ENCODE peak calls at places on chromosomes 4 and X, in five cellular contexts. One of them, this sample, is unnamed.

GRCh38 chr4:3303840-3304715 is 11.3 kb downstream of the RGS12 start:
- DNase-seq in GM12878: no peak
- DNase-seq in H1: no peak
- DNase-seq in K562: no peak
- DNase-seq in HepG2: no peak
- DNase-seq in this sample: no peak

GRCh38 chrX:44244008-44244407 is 99.5 kb downstream of the EFHC2 start:
- DNase-seq in HepG2: no peak
- DNase-seq in GM12878: no peak
- DNase-seq in H1: no peak
- DNase-seq in K562: peak
- DNase-seq in this sample: peak

GRCh38 chrX:41388543-41388942 is 54.6 kb downstream of the DDX3X start:
- DNase-seq in H1: no peak
- DNase-seq in K562: no peak
- DNase-seq in HepG2: peak
- DNase-seq in GM12878: no peak
- DNase-seq in this sample: no peak

GRCh38 chr4:33923469-33923868 is 2320.8 kb downstream of the ARAP2 start:
- DNase-seq in HepG2: no peak
- DNase-seq in K562: no peak
- DNase-seq in H1: no peak
- DNase-seq in GM12878: no peak
- DNase-seq in this sample: no peak

GRCh38 chrX:26848511-26848910 is 614.6 kb downstream of the PPP4R3C start:
- DNase-seq in K562: no peak
- DNase-seq in HepG2: no peak
- DNase-seq in GM12878: no peak
- DNase-seq in H1: no peak
- DNase-seq in this sample: no peak

GRCh38 chr4:7052923-7053715 is 9.9 kb downstream of the TADA2B start:
- DNase-seq in H1: no peak
- DNase-seq in HepG2: no peak
- DNase-seq in GM12878: no peak
- DNase-seq in K562: no peak
- DNase-seq in this sample: no peak

GRCh38 chr4:53943345-53944085 is 120.9 kb downstream of the CHIC2 start:
- DNase-seq in HepG2: no peak
- DNase-seq in K562: no peak
- DNase-seq in GM12878: no peak
- DNase-seq in H1: no peak
- DNase-seq in this sample: peak

GRCh38 chrX:43225626-43226328 is 430.3 kb upstream of the MAOA start:
- DNase-seq in GM12878: no peak
- DNase-seq in H1: no peak
- DNase-seq in HepG2: peak
- DNase-seq in K562: no peak
- DNase-seq in this sample: no peak

GRCh38 chrX:123859409-123859827 is 435 bp upstream of the XIAP start:
- DNase-seq in K562: no peak
- DNase-seq in HepG2: no peak
- DNase-seq in H1: no peak
- DNase-seq in GM12878: peak
- DNase-seq in this sample: no peak

DNA sequence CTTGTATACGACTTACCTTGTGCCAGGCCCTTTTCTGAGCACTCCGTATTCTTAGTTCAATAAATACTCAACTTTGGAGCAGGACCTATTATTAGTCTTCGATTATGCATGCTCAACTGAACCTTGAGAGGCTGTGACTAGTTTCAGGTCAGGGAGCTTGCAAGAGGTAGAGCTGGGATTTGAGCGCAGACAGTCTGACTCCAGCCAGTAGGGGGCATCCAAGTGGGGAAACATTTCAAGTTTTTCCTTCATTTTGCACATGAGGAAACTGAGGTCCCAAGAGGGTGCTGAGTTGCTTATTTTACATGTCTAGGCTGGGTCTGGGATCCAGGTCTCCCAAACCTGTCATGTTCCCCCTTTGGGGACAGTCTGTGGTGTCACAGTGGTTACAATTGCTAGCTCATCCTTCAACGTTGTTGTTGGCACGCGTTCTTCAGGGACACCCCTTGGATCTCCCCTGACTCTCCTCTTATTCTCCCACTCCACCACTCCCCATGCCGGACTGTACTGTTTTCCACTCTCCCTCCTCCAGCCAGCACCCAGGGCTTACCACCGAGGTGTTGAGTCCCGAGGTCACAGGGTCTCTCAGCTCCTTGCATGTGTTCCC is 6.7 kb upstream of the PRICKLE3 start:
- DNase-seq in K562: peak
- DNase-seq in H1: no peak
- DNase-seq in HepG2: no peak
- DNase-seq in GM12878: no peak
- DNase-seq in this sample: no peak
- TF ChIP-seq ATF3 in K562: no peak
- TF ChIP-seq ATF3 in H1: no peak
- TF ChIP-seq ATF3 in HepG2: no peak
- TF ChIP-seq ATF3 in GM12878: no peak
- TF ChIP-seq ATF3 in this sample: no peak

GRCh38 chr4:17468638-17469221 is 43.2 kb downstream of the QDPR start:
- DNase-seq in H1: no peak
- DNase-seq in K562: peak
- DNase-seq in HepG2: peak
- DNase-seq in GM12878: no peak
- DNase-seq in this sample: peak
- TF ChIP-seq CEBPB in H1: no peak
- TF ChIP-seq CEBPB in K562: no peak
- TF ChIP-seq CEBPB in HepG2: no peak
- TF ChIP-seq CEBPB in GM12878: no peak
- TF ChIP-seq CEBPB in this sample: no peak

GRCh38 chrX:10416424-10416823 is 204.0 kb downstream of the MID1 start:
- DNase-seq in K562: no peak
- DNase-seq in HepG2: no peak
- DNase-seq in H1: no peak
- DNase-seq in GM12878: no peak
- DNase-seq in this sample: no peak

GRCh38 chrX:10414106-10414824 is 206.1 kb downstream of the MID1 start:
- DNase-seq in H1: no peak
- DNase-seq in GM12878: no peak
- DNase-seq in K562: no peak
- DNase-seq in HepG2: no peak
- DNase-seq in this sample: no peak

GRCh38 chrX:10414872-10415703 is 205.3 kb downstream of the MID1 start:
- DNase-seq in HepG2: no peak
- DNase-seq in GM12878: no peak
- DNase-seq in K562: no peak
- DNase-seq in H1: no peak
- DNase-seq in this sample: no peak

DNA sequence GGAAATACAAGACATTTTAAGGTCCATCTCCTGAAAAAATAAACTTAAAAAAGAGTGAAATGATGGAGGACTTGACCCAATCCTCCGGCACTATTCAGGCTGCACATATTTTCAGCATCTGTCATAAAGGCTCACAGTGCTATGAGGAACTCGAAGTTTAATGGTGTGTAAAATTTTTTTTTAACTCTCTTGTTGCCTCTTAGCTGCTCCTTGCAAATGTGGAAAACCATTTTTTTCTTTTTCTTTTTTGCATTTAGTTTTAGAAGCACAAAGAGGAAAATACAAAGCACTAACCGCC is 204.7 kb downstream of the MID1 start:
- DNase-seq in GM12878: no peak
- DNase-seq in H1: no peak
- DNase-seq in HepG2: no peak
- DNase-seq in K562: no peak
- DNase-seq in this sample: no peak
- TF ChIP-seq ATF3 in GM12878: no peak
- TF ChIP-seq ATF3 in H1: no peak
- TF ChIP-seq ATF3 in HepG2: no peak
- TF ChIP-seq ATF3 in K562: no peak
- TF ChIP-seq ATF3 in this sample: no peak

DNA sequence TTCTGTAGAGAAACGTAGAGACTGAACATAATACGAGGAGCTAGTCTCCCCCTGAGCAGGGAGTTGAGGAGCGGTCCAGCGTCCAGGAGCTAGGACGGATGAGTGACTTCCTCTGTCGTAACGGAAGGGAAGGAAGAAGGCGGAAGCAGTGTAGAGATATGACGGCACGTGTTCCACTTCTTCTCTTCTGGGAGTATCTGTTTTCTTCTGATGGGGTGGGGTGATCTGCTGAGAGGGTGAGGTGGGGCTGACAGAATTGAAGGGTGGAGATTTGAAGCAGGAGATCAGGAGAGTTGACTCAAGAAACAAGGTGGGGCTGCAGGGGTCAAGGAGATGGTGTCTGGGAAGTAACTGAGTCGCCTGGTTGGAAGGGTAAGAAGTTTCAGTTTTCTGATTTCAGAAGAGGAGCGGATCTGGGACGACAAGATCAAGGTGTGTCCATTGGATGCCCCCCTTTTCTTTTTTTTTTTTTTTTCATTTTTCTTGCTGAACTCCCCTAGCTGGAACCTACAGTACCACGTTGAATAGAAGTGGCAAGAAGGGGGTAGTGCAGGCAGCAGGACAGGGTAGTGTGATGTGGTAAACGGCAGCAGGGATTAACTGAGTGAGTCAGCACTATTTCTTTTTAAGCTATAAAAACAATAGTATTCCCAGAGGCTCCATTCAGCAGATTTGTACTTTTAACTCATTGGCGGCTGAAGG is 50.7 kb upstream of the SETD7 start:
- DNase-seq in H1: no peak
- DNase-seq in HepG2: no peak
- DNase-seq in GM12878: no peak
- DNase-seq in K562: peak
- DNase-seq in this sample: no peak
- TF ChIP-seq CEBPB in H1: no peak
- TF ChIP-seq CEBPB in HepG2: no peak
- TF ChIP-seq CEBPB in GM12878: no peak
- TF ChIP-seq CEBPB in K562: no peak
- TF ChIP-seq CEBPB in this sample: no peak

DNA sequence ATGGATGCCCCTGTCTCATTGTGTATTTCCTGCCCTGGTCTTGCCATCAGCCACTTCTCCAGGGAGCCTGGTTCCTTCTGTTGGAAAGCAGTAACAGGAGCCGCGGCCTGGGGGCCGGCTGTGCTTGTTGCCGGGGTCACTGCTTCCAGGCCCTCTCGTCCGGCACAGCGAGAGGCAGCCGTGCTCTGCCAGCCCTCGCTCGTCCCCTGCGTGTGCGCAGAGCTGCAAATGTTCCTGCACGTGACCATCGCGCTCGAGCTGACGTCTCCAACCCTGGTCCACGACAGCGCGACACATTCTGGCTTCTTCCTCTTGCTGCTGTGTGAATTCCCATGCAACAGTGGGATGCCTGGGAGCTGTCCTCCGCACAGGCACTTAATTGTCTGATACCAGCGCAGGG is 12.2 kb downstream of the PDE6B start:
- DNase-seq in HepG2: no peak
- DNase-seq in K562: no peak
- DNase-seq in H1: no peak
- DNase-seq in GM12878: no peak
- DNase-seq in this sample: no peak
- TF ChIP-seq ATF3 in HepG2: no peak
- TF ChIP-seq ATF3 in K562: no peak
- TF ChIP-seq ATF3 in H1: no peak
- TF ChIP-seq ATF3 in GM12878: no peak
- TF ChIP-seq ATF3 in this sample: no peak

This sample was measured in HCT116.